ENCODE peak calls at places on chromosomes 12 and 14, in four cellular contexts. R, Q, D and S are unnamed samples. For H3K27me3, the result is how much of the 10 kb centered on the place peaks cover.

GRCh38 chr14:67418368-67419174 is 6.6 kb upstream of the PLEK2 start:
- DNase-seq in R (peak), Q (peak), D (no peak), S (peak)

GRCh38 chr12:57101892-57102695 is 9.1 kb downstream of the STAT6 start:
- DNase-seq in R (peak), Q (peak), D (no peak), S (peak)

GRCh38 chr14:68970096-68970612 is 8.9 kb downstream of the ACTN1 start:
- DNase-seq in R (no peak), Q (no peak), D (no peak), S (no peak)

GRCh38 chr12:124046206-124046740 is 73.3 kb downstream of the ZNF664 start:
- DNase-seq in R (no peak), Q (no peak), D (no peak), S (peak)

GRCh38 chr12:867905-868304 is 81.6 kb downstream of the RAD52 start:
- DNase-seq in R (no peak), Q (no peak), D (no peak), S (no peak)

GRCh38 chr14:71478542-71478941 is 453.7 kb upstream of the RGS6 start:
- DNase-seq in R (no peak), Q (peak), D (no peak), S (peak)

GRCh38 chr14:39107624-39108023 is 4.6 kb upstream of the SEC23A start:
- DNase-seq in R (peak), Q (peak), D (no peak), S (peak)

GRCh38 chr14:96363751-96364336 is 518 bp downstream of the GSKIP start:
- DNase-seq in R (peak), Q (peak), D (no peak), S (peak)

GRCh38 chr14:22820731-22821130 is 5.5 kb upstream of the SLC7A7 start:
- DNase-seq in R (no peak), Q (no peak), D (no peak), S (peak)

GRCh38 chr14:35405304-35405996 is 901 bp upstream of the NFKBIA start:
- DNase-seq in R (peak), Q (no peak), D (no peak), S (peak)

GRCh38 chr14:35963209-35963608 is 137.1 kb downstream of the BRMS1L start:
- DNase-seq in R (no peak), Q (no peak), D (no peak), S (peak)

GRCh38 chr12:106301241-106301610 is 1.3 kb upstream of the TCP11L2 start:
- DNase-seq in R (no peak), Q (no peak), D (no peak), S (no peak)

GRCh38 chr14:66992776-66993175 is 196.5 kb upstream of the GARIN2 start:
- DNase-seq in R (no peak), Q (no peak), D (no peak), S (no peak)

GRCh38 chr14:94536836-94537235 is 24.4 kb upstream of the SERPINA4 start:
- DNase-seq in R (no peak), Q (no peak), D (no peak), S (peak)

GRCh38 chr14:100071545-100071944 is 6.3 kb downstream of the EVL start:
- DNase-seq in R (no peak), Q (no peak), D (no peak), S (no peak)

GRCh38 chr14:73457935-73458218 is 469 bp downstream of the NUMB start:
- DNase-seq in R (peak), Q (no peak), D (no peak), S (no peak)

GRCh38 chr12:68342966-68343365 is 10.8 kb upstream of the MDM1 start:
- DNase-seq in R (no peak), Q (no peak), D (no peak), S (no peak)

GRCh38 chr14:94048676-94049624 is 22.8 kb downstream of the OTUB2 start:
- DNase-seq in R (no peak), Q (no peak), D (no peak), S (no peak)

GRCh38 chr14:101194356-101195308 is 291.1 kb upstream of the RTL1 start:
- DNase-seq in R (no peak), Q (no peak), D (no peak), S (no peak)

GRCh38 chr14:67532998-67533753 is at the start of gene PLEKHH1:
- DNase-seq in R (peak), Q (peak), D (no peak), S (peak)

GRCh38 chr14:97642631-97643030 is 845.4 kb downstream of the VRK1 start:
- DNase-seq in R (no peak), Q (no peak), D (no peak), S (no peak)

GRCh38 chr12:109734219-109735000 is 20.8 kb downstream of the FAM222A start:
- DNase-seq in R (no peak), Q (peak), D (no peak), S (no peak)

GRCh38 chr14:92516966-92517350 is 3.4 kb downstream of the RIN3 start:
- DNase-seq in R (no peak), Q (no peak), D (no peak), S (no peak)

GRCh38 chr14:24808412-24808811 is 174.4 kb upstream of the GZMB start:
- DNase-seq in R (no peak), Q (no peak), D (no peak), S (no peak)

GRCh38 chr12:69475237-69475984 is 5.2 kb downstream of the FRS2 start:
- DNase-seq in R (peak), Q (peak), D (no peak), S (no peak)

GRCh38 chr12:3704512-3705348 is 48.2 kb downstream of the CRACR2A start:
- DNase-seq in R (no peak), Q (peak), D (no peak), S (no peak)

GRCh38 chr14:72651081-72651480 is 242.8 kb downstream of the DPF3 start:
- DNase-seq in R (no peak), Q (peak), D (no peak), S (no peak)

GRCh38 chr14:105493921-105494605 is 3.0 kb downstream of the TEDC1 start:
- DNase-seq in R (peak), Q (no peak), D (no peak), S (no peak)

GRCh38 chr12:100862600-100863149 is 68.1 kb downstream of the ANO4 start:
- DNase-seq in R (no peak), Q (peak), D (no peak), S (peak)

GRCh38 chr12:15495742-15496141 is 173.4 kb downstream of the PTPRO start:
- DNase-seq in R (no peak), Q (no peak), D (no peak), S (no peak)
- H3K27me3 ChIP-seq in R (under half), Q (under half), D (under half), S (under half)

DNA sequence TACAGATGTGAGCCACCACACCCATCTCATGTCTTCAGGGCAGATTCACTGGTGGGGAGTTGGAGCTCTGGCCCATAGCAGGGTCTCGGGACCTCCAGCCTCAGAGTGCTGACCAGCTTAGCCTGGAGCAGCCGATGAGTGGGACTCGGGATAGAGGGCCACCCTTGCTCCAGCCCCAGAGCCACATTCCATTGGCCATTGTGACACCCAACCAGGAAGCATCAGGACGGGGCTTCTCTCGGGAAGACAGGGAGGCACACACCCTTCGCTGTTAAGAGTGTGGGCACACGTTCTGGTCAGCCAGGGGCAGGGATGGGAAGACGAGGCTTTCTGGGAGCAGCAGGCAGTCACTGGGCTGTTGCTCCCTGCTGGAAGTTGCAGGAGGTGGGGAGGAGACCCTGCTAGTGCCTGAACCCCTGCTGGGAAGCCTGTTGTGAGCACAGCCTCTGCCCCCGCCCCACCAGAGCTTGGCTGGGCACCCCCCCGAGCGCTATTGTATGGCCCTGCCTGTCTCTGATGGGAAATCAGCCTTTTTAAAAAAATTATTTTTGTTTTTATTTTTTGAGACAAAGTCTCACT is 1.6 kb downstream of the ADGRD1 start:
- DNase-seq in R (no peak), Q (no peak), D (no peak), S (no peak)
- H3K4me3 ChIP-seq in R (no peak), Q (no peak), D (no peak), S (no peak)

DNA sequence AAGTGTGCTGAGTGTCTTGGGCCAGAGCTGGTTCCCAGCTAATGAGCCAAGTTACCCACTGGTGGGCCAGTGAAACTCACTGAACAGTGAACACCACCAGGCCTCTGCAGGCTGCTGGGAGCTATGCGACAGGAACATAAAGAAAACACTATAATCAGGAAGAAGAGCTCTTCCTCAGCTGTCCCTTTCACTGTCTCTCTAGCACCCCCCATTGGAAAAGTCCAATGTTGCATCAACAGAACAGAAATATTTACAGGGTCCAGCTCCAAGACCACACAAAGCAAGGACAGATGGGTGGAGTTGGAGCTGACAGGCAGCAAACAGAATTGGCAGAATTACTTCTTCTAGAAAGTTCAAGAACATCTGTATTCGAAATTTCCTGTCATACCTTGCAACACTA is 903.6 kb upstream of the TMEM132C start:
- DNase-seq in R (no peak), Q (no peak), D (no peak), S (peak)
- TF ChIP-seq CTCF in R (no peak), Q (peak), D (no peak), S (peak)

GRCh38 chr12:5015711-5016492 is 27.8 kb upstream of the KCNA5 start:
- DNase-seq in R (no peak), Q (no peak), D (no peak), S (no peak)
- H3K27me3 ChIP-seq in R (under half), Q (half or more), D (under half), S (under half)